ENCODE peak calls at places on chromosomes 12 and 14, in four cellular contexts. C is H1, J is SK-N-SH, P is K562. O is an unnamed sample.

GRCh38 chr12:88111074-88111652 is 30.7 kb downstream of the CEP290 start:
- DNase-seq in C (no peak), J (peak), P (no peak), O (no peak)

GRCh38 chr12:32390572-32391219 is 8.7 kb upstream of the FGD4 start:
- DNase-seq in J (peak), P (no peak), C (peak), O (peak)

GRCh38 chr12:117026343-117026742 is 72.9 kb downstream of the TESC start:
- DNase-seq in J (no peak), P (no peak), C (no peak), O (no peak)

GRCh38 chr14:52119030-52119429 is 50.2 kb upstream of the NID2 start:
- DNase-seq in J (no peak), C (no peak), P (no peak), O (no peak)

GRCh38 chr12:27865421-27865820 is 85.4 kb upstream of the MANSC4 start:
- DNase-seq in J (no peak), C (no peak), P (peak), O (no peak)

GRCh38 chr12:57093412-57094193 is 4.7 kb downstream of the NAB2 start:
- DNase-seq in J (peak), C (peak), P (peak), O (peak)

GRCh38 chr12:42918387-42918786 is 328.8 kb upstream of the PRICKLE1 start:
- DNase-seq in P (no peak), J (peak), C (no peak), O (no peak)

GRCh38 chr12:4220489-4220888 is 53.1 kb upstream of the CCND2 start:
- DNase-seq in P (no peak), C (peak), J (no peak), O (no peak)

GRCh38 chr12:62279058-62279457 is 18.9 kb downstream of the USP15 start:
- DNase-seq in J (no peak), C (no peak), P (no peak), O (no peak)

GRCh38 chr12:119710941-119711551 is 43.1 kb downstream of the PRKAB1 start:
- DNase-seq in C (no peak), P (no peak), J (no peak), O (no peak)

GRCh38 chr12:50201987-50202521 is 34.9 kb upstream of the CERS5 start:
- DNase-seq in J (no peak), P (no peak), C (no peak), O (no peak)

GRCh38 chr12:96294831-96295230 is 100.7 kb downstream of the ELK3 start:
- DNase-seq in C (no peak), P (no peak), J (no peak), O (no peak)

GRCh38 chr14:91380610-91381371 is 36.8 kb downstream of the CCDC88C start:
- DNase-seq in J (no peak), C (no peak), P (no peak), O (no peak)

GRCh38 chr12:127583041-127583440 is 683.9 kb upstream of the TMEM132C start:
- DNase-seq in C (no peak), J (no peak), P (no peak), O (no peak)
- TF ChIP-seq TEAD4 in C (no peak), J (no peak), P (no peak), O (no peak)

DNA sequence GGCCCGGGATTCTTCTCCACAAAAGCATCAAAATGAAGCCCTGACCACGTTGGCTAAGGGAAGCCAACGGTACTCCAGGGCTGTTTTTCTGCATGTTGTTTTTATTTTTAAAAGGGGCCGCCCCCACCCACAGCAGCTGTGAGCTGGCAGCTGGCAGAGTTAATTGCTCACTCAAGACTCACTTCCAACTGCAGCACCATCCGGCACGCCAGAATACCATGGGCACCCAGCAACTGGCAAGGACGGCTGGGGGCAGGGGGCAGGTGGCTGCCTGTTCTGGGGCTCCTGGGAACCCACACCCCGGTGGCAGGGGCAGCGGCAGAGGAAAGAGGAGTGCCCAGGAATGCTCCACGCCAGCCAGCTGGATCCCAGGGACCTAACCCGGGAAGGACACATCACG is 44.3 kb downstream of the NCOR2 start:
- DNase-seq in P (no peak), C (no peak), J (no peak), O (no peak)
- TF ChIP-seq TEAD4 in P (no peak), C (no peak), J (no peak), O (no peak)

DNA sequence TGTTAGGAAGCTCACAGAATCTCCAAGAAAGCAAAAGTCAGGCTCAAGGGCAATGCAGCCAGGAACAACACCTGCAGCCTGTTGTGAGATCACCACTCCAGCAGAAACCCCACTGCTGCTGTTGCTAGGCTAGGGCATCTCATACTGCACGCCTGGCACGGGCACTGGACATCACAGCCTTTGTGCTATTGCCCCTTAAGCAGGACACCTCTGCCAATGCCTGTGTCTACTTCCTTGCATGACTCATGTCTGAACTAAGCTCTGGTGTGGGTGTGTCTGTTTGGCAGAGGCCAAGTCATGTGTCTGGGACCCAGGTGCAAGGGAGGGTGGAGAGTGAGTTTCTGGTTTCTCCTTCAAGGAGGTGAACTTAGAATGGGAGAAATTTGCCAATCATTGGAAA is 10.0 kb upstream of the DDX47 start:
- DNase-seq in P (peak), J (peak), C (no peak), O (no peak)
- TF ChIP-seq TEAD4 in P (no peak), J (no peak), C (no peak), O (no peak)

GRCh38 chr12:99979471-99979870 is 5.3 kb downstream of the ANKS1B start:
- DNase-seq in C (no peak), P (no peak), J (no peak), O (no peak)
- TF ChIP-seq TEAD4 in C (no peak), P (no peak), J (no peak), O (no peak)

DNA sequence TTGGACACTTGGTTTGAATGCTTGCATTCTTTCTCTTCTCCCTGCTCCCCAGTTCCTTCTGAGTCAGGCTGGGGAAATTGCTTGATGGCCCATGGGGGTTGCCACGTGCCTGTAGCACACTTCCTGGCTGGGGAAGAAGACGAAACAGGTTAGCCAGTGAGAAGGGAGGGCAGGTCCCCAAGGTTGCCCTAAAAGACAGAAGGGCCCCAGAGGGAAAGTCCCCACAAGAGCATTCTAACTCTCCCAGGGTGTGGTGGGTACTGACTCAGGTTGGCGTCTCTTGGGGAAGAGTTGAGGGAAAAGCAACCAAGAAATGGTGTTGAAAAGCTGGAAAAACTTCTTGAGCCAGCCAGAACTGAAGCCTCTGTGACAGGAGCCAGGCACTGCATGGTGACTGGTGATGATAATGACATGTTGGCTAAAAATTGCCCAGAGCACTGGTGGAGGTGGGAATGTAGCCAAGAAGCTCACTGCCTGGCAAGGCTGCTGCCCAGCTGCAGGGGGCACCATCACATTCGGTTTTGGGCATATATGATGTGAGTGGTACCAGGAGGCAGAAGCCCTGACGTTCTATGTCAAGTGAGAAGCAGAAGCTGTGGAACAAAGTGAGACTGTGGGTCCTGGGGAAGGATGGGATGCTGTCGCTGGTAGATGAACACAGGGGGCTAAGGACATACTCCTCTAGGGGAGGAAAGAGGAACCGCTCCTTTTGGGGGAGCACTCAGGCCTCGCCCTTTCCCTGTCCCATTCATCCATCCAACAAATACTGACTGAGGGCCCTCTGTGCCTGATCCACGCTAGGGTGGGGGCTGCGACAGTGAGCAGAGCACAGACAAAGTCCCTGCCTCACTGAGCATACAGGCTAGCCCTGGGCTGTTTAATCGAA is 8.1 kb upstream of the RABGGTA start:
- DNase-seq in P (no peak), J (peak), C (no peak), O (no peak)
- TF ChIP-seq TEAD4 in P (no peak), J (no peak), C (no peak), O (no peak)